ENCODE peak calls at places on chromosomes 2 and 18, in four cellular contexts. S is stimulated activated CD8-positive, alpha-beta memory T cell treated with anti-CD3 and anti-CD28 coated beads, Interleukin-2, amount 100 ng/mL, for 48 hours; W is endothelial cell of umbilical vein; H is NCI-H2171. L is an unnamed sample.

GRCh38 chr2:118613742-118614141 is 233.7 kb downstream of the EN1 start:
- DNase-seq in W (no peak), S (no peak), H (no peak), L (no peak)

GRCh38 chr2:239337877-239338484 is 62.8 kb downstream of the HDAC4 start:
- DNase-seq in W (no peak), H (no peak), S (no peak), L (no peak)

GRCh38 chr2:60794271-60794863 is 38.3 kb downstream of the PAPOLG start:
- DNase-seq in S (no peak), H (peak), W (peak), L (no peak)

GRCh38 chr18:60905699-60906098 is 427.5 kb upstream of the CDH20 start:
- DNase-seq in W (peak), H (no peak), S (no peak), L (peak)

GRCh38 chr2:213285404-213285803 is 1.1 kb downstream of the SPAG16 start:
- DNase-seq in W (no peak), S (no peak), H (no peak), L (no peak)

GRCh38 chr18:68623342-68623741 is 91.6 kb downstream of the TMX3 start:
- DNase-seq in H (peak), W (peak), S (no peak), L (peak)

GRCh38 chr2:36663851-36664715 is 32.4 kb upstream of the VIT start:
- DNase-seq in W (peak), S (no peak), H (peak), L (peak)

GRCh38 chr2:64237266-64237665 is 93.0 kb upstream of the PELI1 start:
- DNase-seq in H (no peak), S (no peak), W (peak), L (peak)

GRCh38 chr2:14492920-14493503 is 139.5 kb upstream of the LRATD1 start:
- DNase-seq in W (peak), H (no peak), S (no peak), L (peak)

GRCh38 chr2:224983719-224984388 is 58.4 kb downstream of the DOCK10 start:
- DNase-seq in S (no peak), H (no peak), W (no peak), L (no peak)

GRCh38 chr2:70986499-70987189 is 8.0 kb downstream of the TEX261 start:
- DNase-seq in S (no peak), W (no peak), H (no peak), L (no peak)

GRCh38 chr2:112153179-112153490 is 14.9 kb downstream of the FBLN7 start:
- DNase-seq in W (no peak), H (no peak), S (no peak), L (no peak)

GRCh38 chr18:48638896-48639771 is 100.3 kb downstream of the CTIF start:
- DNase-seq in H (no peak), S (no peak), W (no peak), L (no peak)

GRCh38 chr2:235005603-235006259 is 53.9 kb downstream of the SH3BP4 start:
- DNase-seq in S (no peak), H (no peak), W (peak), L (no peak)

GRCh38 chr2:219803294-219803693 is 175.9 kb downstream of the SLC4A3 start:
- DNase-seq in S (no peak), W (no peak), H (no peak), L (peak)

GRCh38 chr2:196125596-196125995 is 45.8 kb downstream of the STK17B start:
- DNase-seq in S (no peak), H (no peak), W (no peak), L (no peak)

GRCh38 chr2:105752691-105753090 is 8.0 kb downstream of the NCK2 start:
- DNase-seq in S (no peak), W (no peak), H (no peak), L (no peak)

GRCh38 chr18:72700961-72701710 is 157.0 kb upstream of the CBLN2 start:
- DNase-seq in S (no peak), W (no peak), H (no peak), L (no peak)

GRCh38 chr2:37232131-37232933 is 874 bp downstream of the NDUFAF7 start:
- DNase-seq in W (no peak), S (no peak), H (no peak), L (no peak)

GRCh38 chr2:233208382-233209116 is 42.9 kb upstream of the ATG16L1 start:
- DNase-seq in W (no peak), H (no peak), S (no peak), L (no peak)

GRCh38 chr2:234724850-234725249 is 227.0 kb upstream of the SH3BP4 start:
- DNase-seq in W (no peak), H (no peak), S (no peak), L (no peak)

GRCh38 chr2:43199492-43200481 is 26.6 kb downstream of the ZFP36L2 start:
- DNase-seq in S (no peak), W (no peak), H (no peak), L (no peak)

GRCh38 chr2:32422133-32422532 is 65.3 kb downstream of the BIRC6 start:
- DNase-seq in W (no peak), H (no peak), S (no peak), L (no peak)

GRCh38 chr2:120863661-120864320 is 128.1 kb downstream of the GLI2 start:
- DNase-seq in H (no peak), W (no peak), S (no peak), L (no peak)

GRCh38 chr2:24871852-24872323 is 48.1 kb downstream of the ADCY3 start:
- DNase-seq in W (no peak), H (peak), S (no peak), L (no peak)

GRCh38 chr2:156110890-156111289 is 221.6 kb downstream of the NR4A2 start:
- DNase-seq in H (no peak), W (no peak), S (no peak), L (no peak)

GRCh38 chr18:32378705-32379104 is 92.0 kb downstream of the GAREM1 start:
- DNase-seq in H (peak), W (peak), S (no peak), L (no peak)

GRCh38 chr18:77737412-77737811 is 487.8 kb downstream of the GALR1 start:
- DNase-seq in H (no peak), S (no peak), W (no peak), L (no peak)

GRCh38 chr2:75102011-75102410 is 97.3 kb downstream of the TACR1 start:
- DNase-seq in H (no peak), W (no peak), S (no peak), L (no peak)

GRCh38 chr2:174051741-174052638 is 86.8 kb upstream of the SP3 start:
- DNase-seq in S (no peak), H (no peak), W (no peak), L (no peak)

GRCh38 chr2:207502799-207503198 is 27.0 kb upstream of the CREB1 start:
- DNase-seq in W (no peak), S (no peak), H (no peak), L (no peak)

GRCh38 chr2:3128786-3129185 is 248.8 kb downstream of the EIPR1 start:
- DNase-seq in H (no peak), S (no peak), W (no peak), L (no peak)

GRCh38 chr2:20179755-20180594 is 45.0 kb downstream of the SDC1 start:
- DNase-seq in W (no peak), H (no peak), S (no peak), L (no peak)

GRCh38 chr18:54086863-54087262 is 137.6 kb downstream of the MBD2 start:
- DNase-seq in W (no peak), S (no peak), H (no peak), L (no peak)